ENCODE peak calls at places on chromosomes 11 and 22, in six cellular contexts. K is GM12865, C is lower lobe of right lung, M is PC-3, I is astrocyte of the cerebellum, L is AG09309. X is an unnamed sample.

GRCh38 chr22:31135706-31136105 is 4.6 kb downstream of the PLA2G3 start:
- DNase-seq in M (no peak), L (no peak), K (no peak), C (no peak), I (no peak), X (no peak)

GRCh38 chr22:37701121-37701786 is 4.4 kb downstream of the TRIOBP start:
- DNase-seq in L (no peak), K (no peak), I (no peak), C (no peak), M (peak), X (no peak)

GRCh38 chr22:29871684-29872083 is 11.3 kb upstream of the MTMR3 start:
- DNase-seq in K (no peak), M (no peak), L (no peak), I (no peak), C (no peak), X (no peak)

GRCh38 chr11:561148-562003 is 606 bp downstream of the RASSF7 start:
- DNase-seq in L (no peak), K (no peak), C (peak), M (peak), I (no peak), X (peak)

GRCh38 chr11:68214173-68215086 is 1.3 kb upstream of the KMT5B start:
- DNase-seq in K (no peak), L (no peak), C (no peak), M (no peak), I (no peak), X (peak)

GRCh38 chr11:73350908-73351636 is 25.1 kb upstream of the RELT start:
- DNase-seq in K (peak), C (peak), L (peak), M (peak), I (peak), X (peak)

GRCh38 chr22:19103881-19104821 is 18.1 kb downstream of the DGCR2 start:
- DNase-seq in M (no peak), I (peak), C (no peak), K (no peak), L (no peak), X (no peak)

GRCh38 chr22:41876675-41877074 is 38.2 kb downstream of the SHISA8 start:
- DNase-seq in L (no peak), M (no peak), C (no peak), I (no peak), K (no peak), X (no peak)

GRCh38 chr11:1290052-1291040 is 19.1 kb downstream of the TOLLIP start:
- DNase-seq in C (peak), I (no peak), K (no peak), L (no peak), M (no peak), X (no peak)

GRCh38 chr22:38924197-38924952 is 33.0 kb upstream of the APOBEC3A start:
- DNase-seq in L (peak), I (peak), C (peak), M (peak), K (no peak), X (no peak)

DNA sequence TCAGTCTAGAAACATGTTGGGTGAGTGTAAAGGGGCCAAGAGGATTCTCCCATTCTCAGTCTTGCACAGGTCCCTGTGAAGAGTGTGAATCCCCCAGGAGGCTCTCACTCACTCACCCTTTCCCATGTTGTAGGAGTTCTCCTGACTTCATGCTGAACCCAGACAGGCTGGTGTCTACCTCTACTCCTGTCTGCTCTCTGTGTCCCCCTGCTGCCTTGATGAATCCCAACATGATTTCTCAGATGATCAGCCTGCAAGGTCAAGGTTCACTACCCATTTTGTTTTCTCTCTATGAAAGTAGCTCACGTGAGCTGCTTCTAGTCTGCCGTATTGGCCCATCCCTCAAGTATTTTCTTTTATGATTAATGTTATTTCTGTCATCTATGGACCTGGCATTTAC is 500.6 kb downstream of the ETS1 start:
- DNase-seq in K (no peak), C (no peak), I (no peak), M (no peak), L (no peak), X (no peak)
- TF ChIP-seq CTCF in K (no peak), C (no peak), I (no peak), M (no peak), L (no peak), X (no peak)

GRCh38 chr11:77171885-77172665 is 44.0 kb downstream of the MYO7A start:
- DNase-seq in L (no peak), I (no peak), C (peak), M (no peak), K (no peak), X (no peak)
- TF ChIP-seq CTCF in L (no peak), I (no peak), C (no peak), M (no peak), K (no peak), X (no peak)

GRCh38 chr11:46611526-46612304 is 5.3 kb downstream of the HARBI1 start:
- DNase-seq in L (no peak), K (no peak), I (no peak), M (no peak), C (no peak), X (no peak)

GRCh38 chr11:46604796-46605195 is 11.0 kb upstream of the AMBRA1 start:
- DNase-seq in K (no peak), L (no peak), C (no peak), I (no peak), M (no peak), X (no peak)

GRCh38 chr11:46612326-46612725 is 4.7 kb downstream of the HARBI1 start:
- DNase-seq in L (no peak), C (no peak), I (no peak), K (no peak), M (no peak), X (no peak)

GRCh38 chr11:46603704-46604308 is 10.0 kb upstream of the AMBRA1 start:
- DNase-seq in M (no peak), C (no peak), K (peak), L (no peak), I (no peak), X (peak)

DNA sequence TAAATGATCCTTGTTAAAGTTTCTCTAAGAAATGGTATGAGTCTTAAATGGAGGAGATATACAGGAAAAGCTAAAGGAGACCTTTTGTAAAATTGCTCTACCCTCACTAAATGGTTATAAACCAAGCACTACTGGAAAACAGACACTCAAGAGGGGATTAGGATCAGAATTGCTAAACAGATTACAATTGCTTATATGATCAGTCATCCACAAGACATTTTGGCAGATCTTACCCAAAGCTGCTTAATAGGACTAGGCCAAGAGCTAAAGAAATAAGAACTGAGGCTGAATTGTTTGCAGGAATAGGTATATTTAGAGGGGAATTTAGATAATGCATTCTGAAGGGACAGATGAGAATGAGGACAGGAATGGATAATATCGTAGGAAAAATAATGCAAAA is 9.5 kb downstream of the HARBI1 start:
- DNase-seq in K (no peak), L (no peak), I (no peak), M (no peak), C (no peak), X (no peak)
- TF ChIP-seq CTCF in K (no peak), L (no peak), I (no peak), M (no peak), C (no peak), X (no peak)

GRCh38 chr11:110286298-110287040 is 9.9 kb downstream of the RDX start:
- DNase-seq in I (no peak), M (no peak), L (no peak), K (no peak), C (no peak), X (no peak)
- TF ChIP-seq CTCF in I (no peak), M (no peak), L (no peak), K (no peak), C (no peak), X (no peak)